ENCODE peak calls at places on chromosomes 12 and 14, in seven cellular contexts. W is uterus, S is stomach, M is A549, H is suprapubic skin, T is IMR-90, L is transverse colon. C is an unnamed sample.

GRCh38 chr12:47811581-47812484 is 7.9 kb downstream of the HDAC7 start:
- DNase-seq in M (no peak), L (peak; percentile 31), S (no peak), W (peak; percentile 84), H (no peak), T (peak; percentile 86), C (no peak)

GRCh38 chr12:116726749-116727148 is 11.1 kb downstream of the SPRING1 start:
- DNase-seq in S (no peak), L (no peak), H (no peak), T (no peak), M (no peak), W (no peak), C (no peak)

GRCh38 chr12:29149691-29150382 is 759 bp downstream of the FAR2 start:
- DNase-seq in L (peak; percentile 38), T (no peak), W (no peak), M (no peak), H (no peak), S (no peak), C (no peak)

GRCh38 chr12:117564885-117565284 is 203.5 kb upstream of the NOS1 start:
- DNase-seq in W (no peak), L (no peak), M (no peak), S (no peak), T (no peak), H (no peak), C (no peak)

GRCh38 chr12:109624467-109624866 is 50.9 kb downstream of the MVK start:
- DNase-seq in H (no peak), S (no peak), L (no peak), M (no peak), T (no peak), W (no peak), C (no peak)

GRCh38 chr12:61860439-61860838 is 399.8 kb upstream of the USP15 start:
- DNase-seq in L (no peak), H (no peak), M (no peak), S (no peak), W (no peak), T (no peak), C (no peak)

GRCh38 chr12:90977224-90977623 is 22.2 kb upstream of the CCER1 start:
- DNase-seq in T (peak; percentile 38), H (no peak), W (no peak), M (no peak), S (no peak), L (no peak), C (no peak)

GRCh38 chr12:47022296-47022695 is 57.1 kb upstream of the PCED1B start:
- DNase-seq in W (no peak), H (no peak), L (no peak), T (peak; percentile 82), S (no peak), M (no peak), C (no peak)

GRCh38 chr14:71382315-71382714 is 475.1 kb downstream of the PCNX1 start:
- DNase-seq in H (no peak), S (no peak), M (no peak), T (no peak), L (no peak), W (no peak), C (no peak)

GRCh38 chr14:71387753-71388152 is 480.5 kb downstream of the PCNX1 start:
- DNase-seq in M (no peak), T (no peak), H (no peak), S (no peak), W (no peak), L (no peak), C (no peak)

GRCh38 chr14:71383510-71383909 is 476.3 kb downstream of the PCNX1 start:
- DNase-seq in W (no peak), S (no peak), T (no peak), M (no peak), L (no peak), H (no peak), C (no peak)

GRCh38 chr14:71381814-71382213 is 474.6 kb downstream of the PCNX1 start:
- DNase-seq in H (no peak), S (no peak), T (no peak), L (no peak), M (no peak), W (no peak), C (no peak)

DNA sequence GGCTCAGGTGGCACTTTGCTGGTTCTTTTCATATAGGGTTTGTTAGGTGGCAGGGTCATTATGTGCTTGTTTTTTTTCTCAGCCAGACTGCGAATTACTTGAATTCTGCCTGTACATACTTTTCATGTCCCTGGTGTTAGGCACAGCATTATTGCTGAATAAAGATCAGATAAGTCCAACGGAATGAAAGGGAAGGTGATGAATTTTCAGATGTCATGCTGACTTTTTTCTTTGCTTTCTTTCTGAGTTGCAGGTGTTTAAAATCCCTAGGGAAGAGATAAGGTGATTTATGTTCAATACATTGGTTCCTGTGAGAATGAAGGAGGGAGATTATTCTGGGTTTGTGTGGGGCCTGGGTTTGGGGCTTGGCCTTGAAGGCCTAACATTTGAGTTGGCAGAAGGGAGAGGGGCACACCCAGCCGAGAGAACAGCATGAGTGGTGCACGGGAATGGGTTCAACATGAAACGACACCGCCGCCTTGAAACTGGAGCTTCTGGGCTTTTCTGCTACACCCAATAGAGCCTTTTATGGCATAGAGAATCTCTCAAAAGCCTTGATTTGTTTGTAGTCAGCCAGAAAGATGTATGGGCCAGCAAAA is 476.8 kb downstream of the PCNX1 start:
- DNase-seq in T (no peak), W (no peak), H (no peak), L (peak; percentile 18), S (peak; percentile 53), M (no peak), C (no peak)
- H3K27ac ChIP-seq in T (no peak overlapping the region), W (no peak overlapping the region), H (no peak overlapping the region), L (no peak overlapping the region), S (peak overlapping the region; percentile 82), M (no peak overlapping the region), C (no peak overlapping the region)

GRCh38 chr12:97272471-97272870 is 190.1 kb upstream of the RMST start:
- DNase-seq in L (no peak), S (no peak), W (no peak), M (no peak), T (no peak), H (no peak), C (no peak)

GRCh38 chr12:97275261-97276197 is 187.1 kb upstream of the RMST start:
- DNase-seq in W (no peak), T (no peak), H (no peak), S (no peak), L (no peak), M (no peak), C (peak; percentile 17)

GRCh38 chr12:97276198-97276580 is 186.4 kb upstream of the RMST start:
- DNase-seq in L (no peak), T (no peak), S (no peak), H (no peak), M (no peak), W (no peak), C (no peak)

GRCh38 chr12:97277030-97277429 is 185.6 kb upstream of the RMST start:
- DNase-seq in L (no peak), W (no peak), S (no peak), M (no peak), T (no peak), H (no peak), C (no peak)

GRCh38 chr12:97276621-97277020 is 186.0 kb upstream of the RMST start:
- DNase-seq in L (no peak), M (no peak), S (no peak), W (no peak), T (no peak), H (no peak), C (no peak)
- H3K4me3 ChIP-seq in L (no peak overlapping the region), M (no peak overlapping the region), S (no peak overlapping the region), W (no peak overlapping the region), T (no peak overlapping the region), H (no peak overlapping the region), C (no peak overlapping the region)

GRCh38 chr12:113204806-113205205 is 16.5 kb upstream of the TPCN1 start:
- DNase-seq in W (no peak), T (no peak), L (no peak), M (no peak), H (no peak), S (no peak), C (no peak)

GRCh38 chr12:113207621-113208040 is 13.6 kb upstream of the TPCN1 start:
- DNase-seq in H (no peak), L (no peak), M (no peak), T (no peak), W (no peak), S (no peak), C (no peak)

GRCh38 chr12:113203852-113204760 is 17.2 kb upstream of the TPCN1 start:
- DNase-seq in S (no peak), M (no peak), T (no peak), L (no peak), W (no peak), H (no peak), C (no peak)

GRCh38 chr12:113211160-113211559 is 10.1 kb upstream of the TPCN1 start:
- DNase-seq in W (no peak), S (no peak), H (no peak), T (no peak), M (no peak), L (no peak), C (no peak)

DNA sequence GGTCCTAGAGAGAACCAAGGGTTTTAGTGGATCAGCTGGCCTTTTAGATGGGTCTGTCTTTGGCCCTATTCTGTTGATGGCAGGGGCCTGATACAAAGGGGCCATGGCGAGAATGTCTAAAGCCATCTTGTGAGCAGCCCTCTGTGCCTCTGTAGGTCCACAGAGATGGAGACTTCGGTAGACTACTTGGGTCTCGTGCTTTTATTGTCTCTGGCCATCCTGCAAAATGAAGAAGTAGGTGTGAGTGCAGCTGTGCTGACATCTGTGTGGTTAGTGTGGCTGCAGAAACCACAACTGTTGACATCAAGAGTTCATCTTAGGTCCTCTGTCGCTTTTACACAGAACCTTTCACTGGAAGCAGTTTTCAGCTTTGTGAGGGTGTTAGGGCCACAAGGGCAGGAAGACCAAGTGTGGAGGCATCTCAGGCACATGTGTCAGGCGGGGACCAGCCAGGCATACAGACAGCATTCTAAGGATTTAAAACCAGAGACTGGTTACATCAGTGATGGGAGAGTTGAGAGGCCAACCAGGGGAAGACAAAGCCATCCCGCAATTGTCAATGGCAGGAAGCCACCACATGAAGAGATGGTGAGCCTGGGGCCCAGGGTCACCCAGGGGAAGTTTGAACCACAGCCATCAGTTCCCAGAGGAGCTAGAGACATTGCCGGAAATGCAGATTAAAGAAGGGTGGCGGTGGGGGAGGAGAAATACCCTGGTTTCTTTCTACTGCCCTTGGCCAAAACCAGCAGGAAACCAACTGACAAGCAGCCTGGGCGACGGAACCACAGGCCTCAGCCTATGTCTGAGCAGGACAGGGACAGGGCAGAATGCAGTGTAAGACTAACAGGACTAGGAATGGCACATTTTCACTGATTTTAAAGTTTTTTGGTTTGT is 13.0 kb upstream of the TPCN1 start:
- DNase-seq in L (peak; percentile 67), M (no peak), T (peak; percentile 79), H (no peak), S (peak; percentile 35), W (no peak), C (no peak)
- TF ChIP-seq POLR2A in L (no peak), M (no peak), T (no peak), H (no peak), S (no peak), W (no peak), C (no peak)

GRCh38 chr12:114689075-114689994 is 5.4 kb upstream of the TBX3 start:
- DNase-seq in S (no peak), H (no peak), L (no peak), W (no peak), M (no peak), T (no peak), C (no peak)

GRCh38 chr12:114687802-114688201 is 3.8 kb upstream of the TBX3 start:
- DNase-seq in L (no peak), M (no peak), H (no peak), W (no peak), S (no peak), T (no peak), C (no peak)

GRCh38 chr12:114687269-114687605 is 3.3 kb upstream of the TBX3 start:
- DNase-seq in S (no peak), T (no peak), M (no peak), L (no peak), H (no peak), W (no peak), C (no peak)

GRCh38 chr12:114686421-114687268 is 2.7 kb upstream of the TBX3 start:
- DNase-seq in M (no peak), T (no peak), L (no peak), S (no peak), H (no peak), W (no peak), C (no peak)

DNA sequence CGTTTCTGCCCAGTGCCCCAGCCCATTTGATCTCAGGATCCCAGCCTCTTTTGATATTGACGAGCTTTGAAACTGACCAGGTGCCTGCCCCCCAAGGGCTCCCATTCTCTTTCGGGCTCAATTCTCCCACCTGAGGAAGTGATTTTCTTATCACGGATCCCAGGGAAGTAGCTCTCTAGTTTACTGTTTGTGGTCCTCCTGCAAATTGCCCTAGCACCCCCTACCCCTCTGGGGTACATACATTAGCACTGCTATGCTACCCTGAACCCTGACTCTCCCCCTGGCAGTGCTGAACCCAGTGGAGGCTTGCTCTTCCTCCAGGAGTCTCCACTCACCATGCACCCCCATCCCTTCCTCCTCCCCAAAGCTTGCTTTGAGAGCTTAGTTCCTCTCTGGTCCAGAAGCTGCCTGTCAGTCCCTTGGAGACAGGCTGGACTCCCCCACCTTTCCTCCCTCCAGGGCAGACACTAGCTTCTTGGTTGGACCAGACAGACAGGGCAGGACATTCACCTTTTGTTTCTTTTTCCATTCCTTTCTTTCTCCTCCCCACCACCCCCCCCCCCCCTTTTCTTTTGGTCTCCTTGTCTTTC is 4.4 kb upstream of the TBX3 start:
- DNase-seq in M (no peak), T (no peak), W (no peak), L (no peak), S (no peak), H (no peak), C (no peak)
- H3K27ac ChIP-seq in M (no peak overlapping the region), T (peak overlapping the region; percentile 95), W (no peak overlapping the region), L (no peak overlapping the region), S (no peak overlapping the region), H (no peak overlapping the region), C (peak overlapping the region; percentile 88)

C was measured in prostate gland.